ENCODE peak calls at places on chromosomes 6 and 20, in nine cellular contexts. D is neural progenitor cell, K is fibroblast of the aortic adventitia, O is tibial artery, Y is neural crest cell, T is psoas muscle, B is fibroblast of pulmonary artery, Q is GM10248, A is breast epithelium. X is an unnamed sample.

GRCh38 chr20:37396520-37397075 is 50.7 kb downstream of the SRC start:
- DNase-seq in O (no peak), A (no peak), B (no peak), T (no peak), K (no peak), Y (peak), D (peak), Q (no peak), X (no peak)

GRCh38 chr6:21922086-21922485 is 328.5 kb downstream of the SOX4 start:
- DNase-seq in B (no peak), K (no peak), Y (no peak), D (peak), T (no peak), A (no peak), Q (no peak), O (no peak), X (no peak)

GRCh38 chr6:15369838-15370237 is 124.0 kb downstream of the JARID2 start:
- DNase-seq in D (no peak), T (no peak), Y (no peak), A (no peak), B (no peak), O (no peak), Q (no peak), K (no peak), X (no peak)

GRCh38 chr6:137045221-137045789 is 540 bp upstream of the IL20RA start:
- DNase-seq in Q (no peak), T (no peak), O (no peak), B (no peak), D (no peak), K (no peak), A (no peak), Y (no peak), X (no peak)

GRCh38 chr20:19756756-19757486 is 1.1 kb upstream of the RIN2 start:
- DNase-seq in O (no peak), A (no peak), D (no peak), Q (no peak), B (no peak), T (no peak), K (no peak), Y (no peak), X (no peak)

GRCh38 chr6:71473908-71474307 is 185.3 kb downstream of the OGFRL1 start:
- DNase-seq in A (peak), Q (no peak), T (peak), D (no peak), Y (no peak), B (peak), O (peak), K (peak), X (peak)

GRCh38 chr6:38973178-38974057 is 75.2 kb upstream of the GLP1R start:
- DNase-seq in B (peak), K (peak), A (no peak), Y (no peak), T (no peak), O (no peak), D (peak), Q (peak), X (no peak)

GRCh38 chr6:28816909-28817807 is 106.6 kb downstream of the TRIM27 start:
- DNase-seq in A (no peak), B (peak), Q (no peak), T (no peak), O (no peak), K (peak), Y (no peak), D (peak), X (no peak)

GRCh38 chr6:52305948-52306767 is 21.6 kb upstream of the MCM3 start:
- DNase-seq in O (no peak), B (no peak), Q (peak), T (no peak), Y (no peak), K (no peak), D (no peak), A (no peak), X (no peak)

GRCh38 chr6:18245079-18245478 is 19.3 kb downstream of the DEK start:
- DNase-seq in D (no peak), O (no peak), K (no peak), A (no peak), Q (no peak), T (no peak), Y (no peak), B (no peak), X (no peak)

GRCh38 chr6:33799714-33800113 is 4.1 kb downstream of the MLN start:
- DNase-seq in Q (no peak), D (no peak), O (no peak), B (no peak), K (no peak), Y (no peak), T (no peak), A (no peak), X (no peak)

GRCh38 chr20:62303327-62304226 is 780 bp downstream of the ADRM1 start:
- DNase-seq in Y (peak), D (peak), O (no peak), Q (peak), K (peak), B (no peak), A (no peak), T (no peak), X (peak)

GRCh38 chr6:13278184-13278583 is 50.2 kb downstream of the TBC1D7 start:
- DNase-seq in B (no peak), K (no peak), O (no peak), A (no peak), D (peak), T (no peak), Q (no peak), Y (no peak), X (no peak)

GRCh38 chr6:93418448-93419303 is 683 bp downstream of the EPHA7 start:
- DNase-seq in Q (peak), O (no peak), B (peak), D (peak), T (peak), A (no peak), Y (peak), K (no peak), X (peak)

GRCh38 chr6:22271044-22271443 is 25.8 kb downstream of the PRL start:
- DNase-seq in Y (no peak), D (no peak), Q (peak), B (no peak), T (no peak), A (no peak), O (no peak), K (no peak), X (no peak)

GRCh38 chr6:88358846-88359245 is 192.7 kb upstream of the CNR1 start:
- DNase-seq in O (no peak), Y (no peak), B (peak), T (no peak), Q (no peak), A (no peak), D (no peak), K (peak), X (no peak)

GRCh38 chr20:36499723-36500501 is 41.4 kb upstream of the MYL9 start:
- DNase-seq in A (no peak), O (no peak), D (no peak), Q (no peak), K (no peak), T (no peak), B (no peak), Y (no peak), X (no peak)

GRCh38 chr20:24149881-24150307 is 161.3 kb upstream of the GGTLC1 start:
- DNase-seq in D (peak), O (no peak), K (no peak), T (no peak), A (no peak), B (no peak), Y (peak), Q (no peak), X (no peak)

GRCh38 chr6:32120573-32121059 is 7.4 kb downstream of the ATF6B start:
- DNase-seq in Y (no peak), A (no peak), Q (no peak), K (no peak), O (no peak), B (no peak), T (no peak), D (no peak), X (no peak)

GRCh38 chr6:87756858-87757257 is 54.8 kb upstream of the AKIRIN2 start:
- DNase-seq in Y (no peak), K (peak), A (no peak), B (peak), O (peak), Q (peak), T (no peak), D (no peak), X (no peak)

GRCh38 chr6:1838604-1839003 is 228.9 kb downstream of the FOXC1 start:
- DNase-seq in Q (no peak), B (peak), D (no peak), Y (no peak), T (no peak), K (peak), A (no peak), O (no peak), X (no peak)

GRCh38 chr20:24955045-24955444 is 6.0 kb downstream of the CST7 start:
- DNase-seq in K (no peak), Q (peak), T (no peak), O (no peak), B (no peak), A (no peak), Y (no peak), D (no peak), X (no peak)

GRCh38 chr6:32970413-32971244 is 2.2 kb downstream of the BRD2 start:
- DNase-seq in A (peak), T (peak), Q (peak), O (peak), Y (peak), B (peak), K (peak), D (peak), X (peak)

GRCh38 chr6:41072836-41073202 is at the start of gene NFYA:
- DNase-seq in Q (no peak), B (no peak), A (no peak), Y (no peak), T (no peak), D (peak), O (peak), K (no peak), X (no peak)

GRCh38 chr6:131084982-131085381 is 21.9 kb upstream of the EPB41L2 start:
- DNase-seq in K (no peak), Y (no peak), B (no peak), A (no peak), T (no peak), Q (no peak), D (peak), O (no peak), X (no peak)

GRCh38 chr20:43389231-43389630 is 68.5 kb upstream of the SRSF6 start:
- DNase-seq in Y (no peak), D (no peak), A (no peak), T (peak), K (peak), B (peak), Q (no peak), O (no peak), X (peak)

GRCh38 chr20:41526327-41526726 is 91.8 kb downstream of the CHD6 start:
- DNase-seq in Y (no peak), D (no peak), A (no peak), K (peak), T (no peak), O (no peak), B (no peak), Q (no peak), X (no peak)

GRCh38 chr6:21807299-21807698 is 213.7 kb downstream of the SOX4 start:
- DNase-seq in D (no peak), K (no peak), O (no peak), B (no peak), A (no peak), T (no peak), Y (no peak), Q (no peak), X (no peak)

GRCh38 chr20:577167-577791 is 32.8 kb downstream of the TCF15 start:
- DNase-seq in Q (no peak), T (no peak), A (no peak), B (peak), Y (no peak), K (peak), D (peak), O (no peak), X (no peak)

GRCh38 chr6:165106261-165106660 is 203.1 kb downstream of the C6orf118 start:
- DNase-seq in B (no peak), D (no peak), Q (no peak), T (no peak), A (no peak), Y (no peak), O (no peak), K (no peak), X (no peak)

GRCh38 chr20:56433880-56434255 is 21.8 kb downstream of the CASS4 start:
- DNase-seq in A (no peak), B (peak), Y (no peak), K (peak), D (no peak), O (no peak), T (no peak), Q (no peak), X (no peak)

GRCh38 chr20:36804425-36804824 is 30.9 kb upstream of the DSN1 start:
- DNase-seq in D (no peak), O (no peak), B (no peak), K (no peak), A (no peak), Y (no peak), T (no peak), Q (no peak), X (no peak)

GRCh38 chr6:150016324-150017185 is 8.8 kb downstream of the RAET1L start:
- DNase-seq in K (peak), B (peak), Q (peak), D (peak), T (no peak), Y (peak), O (peak), A (no peak), X (peak)

GRCh38 chr6:32151885-32152311 is at the start of gene PRRT1:
- DNase-seq in B (no peak), K (peak), O (no peak), Y (no peak), A (no peak), Q (no peak), D (peak), T (no peak), X (peak)

DNA sequence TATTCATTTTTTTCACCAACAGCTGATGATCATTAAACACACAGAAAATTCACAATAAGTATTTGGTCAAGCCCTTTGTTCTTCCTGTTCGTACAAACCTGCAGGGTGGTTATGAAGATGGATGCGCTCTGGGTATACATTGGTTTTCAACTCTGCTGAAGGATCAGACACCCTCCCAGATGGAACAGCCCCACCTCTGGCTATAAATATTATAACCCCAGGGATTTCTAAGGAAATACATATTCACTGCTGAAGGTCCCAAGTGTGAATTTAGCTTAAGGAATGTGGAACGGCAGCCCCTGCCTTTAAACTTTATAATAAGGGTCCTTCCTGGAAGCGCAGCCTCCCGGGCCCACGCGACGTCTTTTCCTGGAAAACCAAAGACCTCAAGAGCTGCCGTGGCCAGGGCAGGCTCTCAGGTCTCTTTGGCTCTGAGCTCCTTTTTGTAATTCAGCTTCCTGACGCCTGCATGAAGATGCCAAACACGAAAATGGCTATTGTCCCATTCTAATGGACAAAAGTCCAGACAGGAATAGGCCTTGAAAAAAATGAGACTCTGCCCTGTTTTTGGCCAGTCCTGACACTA is 172.4 kb upstream of the SSTR4 start:
- DNase-seq in K (no peak), O (no peak), A (no peak), T (no peak), Y (no peak), D (no peak), Q (no peak), B (no peak), X (no peak)
- TF ChIP-seq CTCF in K (no peak), O (no peak), A (no peak), T (no peak), Y (no peak), D (peak), Q (no peak), B (peak), X (no peak)

GRCh38 chr20:2137552-2138201 is 36.0 kb downstream of the STK35 start:
- DNase-seq in K (peak), A (no peak), O (no peak), D (no peak), Q (no peak), B (peak), T (no peak), Y (no peak), X (no peak)

GRCh38 chr20:2141592-2142575 is 40.3 kb downstream of the STK35 start:
- DNase-seq in B (peak), A (no peak), D (no peak), O (no peak), Q (no peak), K (no peak), T (no peak), Y (no peak), X (no peak)

GRCh38 chr20:2139736-2140135 is 38.1 kb downstream of the STK35 start:
- DNase-seq in A (no peak), Y (no peak), B (no peak), O (no peak), D (no peak), K (no peak), T (no peak), Q (no peak), X (no peak)

GRCh38 chr20:2140561-2140960 is 38.9 kb downstream of the STK35 start:
- DNase-seq in Q (no peak), O (peak), A (no peak), D (no peak), Y (no peak), K (peak), B (peak), T (peak), X (peak)

GRCh38 chr20:2139250-2139649 is 37.6 kb downstream of the STK35 start:
- DNase-seq in Q (no peak), D (peak), Y (no peak), B (no peak), T (no peak), O (no peak), K (no peak), A (no peak), X (no peak)
- TF ChIP-seq CTCF in Q (no peak), D (no peak), Y (no peak), B (no peak), T (no peak), O (no peak), K (no peak), A (no peak), X (no peak)

GRCh38 chr6:161021978-161022743 is 30.6 kb downstream of the MAP3K4 start:
- DNase-seq in Y (no peak), D (no peak), K (no peak), T (no peak), O (no peak), Q (no peak), B (no peak), A (no peak), X (no peak)

GRCh38 chr6:161023316-161023715 is 31.7 kb downstream of the MAP3K4 start:
- DNase-seq in O (no peak), Y (no peak), A (no peak), T (no peak), Q (no peak), B (no peak), K (no peak), D (no peak), X (no peak)

GRCh38 chr6:161021543-161021942 is 30.0 kb downstream of the MAP3K4 start:
- DNase-seq in K (no peak), B (no peak), A (no peak), T (no peak), D (no peak), Y (no peak), O (no peak), Q (no peak), X (no peak)

GRCh38 chr6:161018165-161018564 is 26.6 kb downstream of the MAP3K4 start:
- DNase-seq in A (no peak), T (no peak), D (no peak), O (no peak), K (no peak), Y (no peak), B (no peak), Q (no peak), X (no peak)

DNA sequence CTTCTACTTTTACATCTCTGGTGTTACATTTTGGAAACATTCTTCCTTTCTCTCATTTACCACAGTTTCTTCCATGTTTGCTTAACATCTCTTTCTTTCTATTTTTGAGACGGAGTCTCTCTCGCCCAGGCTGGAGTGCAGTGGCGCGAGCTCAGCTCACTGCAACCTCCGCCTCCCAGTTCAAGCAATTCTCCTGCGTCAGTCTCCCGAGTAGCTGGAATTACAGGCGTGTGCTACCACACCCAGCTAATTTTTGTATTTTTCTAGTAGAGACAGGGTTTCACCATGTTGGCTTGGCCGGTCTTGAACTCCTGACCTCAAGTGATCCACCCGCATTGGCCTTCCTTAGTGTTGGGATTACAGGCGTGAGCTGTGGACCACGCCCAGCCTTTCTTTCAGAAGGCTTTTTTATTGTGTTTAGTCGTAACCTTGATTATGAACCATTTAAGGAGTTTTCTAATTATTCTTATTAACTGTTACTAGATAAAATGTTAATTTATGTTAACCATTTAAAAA is 27.8 kb downstream of the MAP3K4 start:
- DNase-seq in A (no peak), B (no peak), D (no peak), O (no peak), K (peak), Y (no peak), Q (no peak), T (no peak), X (no peak)
- TF ChIP-seq CTCF in A (no peak), B (no peak), D (no peak), O (no peak), K (no peak), Y (no peak), Q (no peak), T (no peak), X (no peak)

DNA sequence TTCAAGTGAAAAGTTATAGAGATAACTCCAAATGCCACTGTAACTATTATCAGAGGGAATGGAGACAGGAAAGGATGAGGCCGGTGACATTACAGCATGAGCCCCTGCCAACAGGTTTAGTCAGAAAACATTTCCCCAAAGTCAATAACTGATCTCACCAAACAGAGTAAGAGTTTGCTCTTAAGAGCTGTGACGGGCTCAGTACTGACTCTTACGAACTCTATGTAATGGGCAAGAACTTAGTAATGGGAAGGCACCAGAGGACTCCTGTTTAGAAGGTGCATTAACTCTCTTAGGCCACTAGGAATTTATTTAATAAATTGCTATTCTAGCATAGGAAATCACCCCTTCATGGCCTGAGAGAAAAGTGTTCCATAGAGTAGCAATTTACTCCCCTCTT is 76.8 kb downstream of the SAMD5 start:
- DNase-seq in D (no peak), O (no peak), Q (no peak), Y (no peak), A (no peak), B (no peak), K (no peak), T (no peak), X (no peak)
- TF ChIP-seq CTCF in D (no peak), O (no peak), Q (no peak), Y (peak), A (no peak), B (no peak), K (no peak), T (no peak), X (no peak)